ENCODE peak calls at places on chromosomes 4 and X, in four cellular contexts. One of them, this sample, is unnamed.

GRCh38 chrX:72003811-72004750 is 93.4 kb downstream of the NHSL2 start:
- DNase-seq in HepG2: no peak
- DNase-seq in HL-60: no peak
- DNase-seq in K562: no peak
- DNase-seq in this sample: no peak

GRCh38 chr4:174217273-174218126 is 66.0 kb downstream of the FBXO8 start:
- DNase-seq in HepG2: no peak
- DNase-seq in HL-60: no peak
- DNase-seq in K562: no peak
- DNase-seq in this sample: no peak

GRCh38 chrX:153776611-153777045 is 4.2 kb upstream of the SRPK3 start:
- DNase-seq in HepG2: no peak
- DNase-seq in HL-60: no peak
- DNase-seq in K562: peak
- DNase-seq in this sample: no peak

GRCh38 chr4:155911905-155912304 is 8.4 kb downstream of the TDO2 start:
- DNase-seq in HepG2: no peak
- DNase-seq in HL-60: no peak
- DNase-seq in K562: no peak
- DNase-seq in this sample: no peak

GRCh38 chr4:123807866-123808265 is 411.3 kb downstream of the SPRY1 start:
- DNase-seq in HepG2: no peak
- DNase-seq in HL-60: no peak
- DNase-seq in K562: no peak
- DNase-seq in this sample: no peak

GRCh38 chr4:40843696-40844095 is 93.9 kb downstream of the NSUN7 start:
- DNase-seq in HepG2: no peak
- DNase-seq in HL-60: peak
- DNase-seq in K562: peak
- DNase-seq in this sample: no peak

GRCh38 chrX:119181491-119181890 is 53.9 kb upstream of the KIAA1210 start:
- DNase-seq in HepG2: peak
- DNase-seq in HL-60: no peak
- DNase-seq in K562: no peak
- DNase-seq in this sample: no peak

GRCh38 chr4:162610116-162610515 is 446.3 kb upstream of the FSTL5 start:
- DNase-seq in HepG2: no peak
- DNase-seq in HL-60: no peak
- DNase-seq in K562: no peak
- DNase-seq in this sample: no peak

GRCh38 chrX:117972681-117973080 is 143.9 kb downstream of the KLHL13 start:
- DNase-seq in HepG2: no peak
- DNase-seq in HL-60: no peak
- DNase-seq in K562: no peak
- DNase-seq in this sample: no peak

GRCh38 chr4:76407440-76408119 is 13.4 kb downstream of the CCDC158 start:
- DNase-seq in HepG2: no peak
- DNase-seq in HL-60: no peak
- DNase-seq in K562: no peak
- DNase-seq in this sample: no peak

GRCh38 chr4:165085946-165086345 is 26.7 kb downstream of the TMEM192 start:
- DNase-seq in HepG2: no peak
- DNase-seq in HL-60: no peak
- DNase-seq in K562: no peak
- DNase-seq in this sample: no peak

GRCh38 chr4:9384126-9384525 is 21.2 kb downstream of the USP17L30 start:
- DNase-seq in HepG2: no peak
- DNase-seq in HL-60: no peak
- DNase-seq in K562: no peak
- DNase-seq in this sample: no peak

GRCh38 chr4:26692014-26692726 is 108.3 kb downstream of the TBC1D19 start:
- DNase-seq in HepG2: no peak
- DNase-seq in HL-60: no peak
- DNase-seq in K562: peak
- DNase-seq in this sample: no peak

GRCh38 chr4:66590488-66591215 is 920.4 kb upstream of the EPHA5 start:
- DNase-seq in HepG2: no peak
- DNase-seq in HL-60: no peak
- DNase-seq in K562: no peak
- DNase-seq in this sample: no peak

GRCh38 chr4:172601195-172601594 is 567.4 kb upstream of the GALNT7 start:
- DNase-seq in HepG2: no peak
- DNase-seq in HL-60: no peak
- DNase-seq in K562: no peak
- DNase-seq in this sample: no peak

GRCh38 chrX:148661035-148661434 is 160.6 kb downstream of the AFF2 start:
- DNase-seq in HepG2: no peak
- DNase-seq in HL-60: no peak
- DNase-seq in K562: no peak
- DNase-seq in this sample: no peak

GRCh38 chr4:70518716-70519115 is 347 bp downstream of the AMTN start:
- DNase-seq in HepG2: no peak
- DNase-seq in HL-60: no peak
- DNase-seq in K562: no peak
- DNase-seq in this sample: no peak

GRCh38 chr4:74039065-74039763 is 725 bp upstream of the CXCL3 start:
- DNase-seq in HepG2: no peak
- DNase-seq in HL-60: no peak
- DNase-seq in K562: no peak
- DNase-seq in this sample: no peak

GRCh38 chr4:149997881-149998421 is 80.3 kb upstream of the DCLK2 start:
- DNase-seq in HepG2: peak
- DNase-seq in HL-60: no peak
- DNase-seq in K562: no peak
- DNase-seq in this sample: peak

GRCh38 chr4:54063737-54064316 is 578 bp downstream of the CHIC2 start:
- DNase-seq in HepG2: peak
- DNase-seq in HL-60: peak
- DNase-seq in K562: peak
- DNase-seq in this sample: peak

GRCh38 chr4:84855774-84856173 is 110.7 kb downstream of the WDFY3 start:
- DNase-seq in HepG2: peak
- DNase-seq in HL-60: no peak
- DNase-seq in K562: no peak
- DNase-seq in this sample: peak

GRCh38 chr4:32607978-32608377 is 1887.8 kb downstream of the PCDH7 start:
- DNase-seq in HepG2: no peak
- DNase-seq in HL-60: no peak
- DNase-seq in K562: no peak
- DNase-seq in this sample: no peak

GRCh38 chrX:80808854-80809493 is 703 bp downstream of the BRWD3 start:
- DNase-seq in HepG2: no peak
- DNase-seq in HL-60: no peak
- DNase-seq in K562: peak
- DNase-seq in this sample: peak

GRCh38 chrX:39452404-39452803 is 645.4 kb downstream of the BCOR start:
- DNase-seq in HepG2: no peak
- DNase-seq in HL-60: no peak
- DNase-seq in K562: no peak
- DNase-seq in this sample: no peak

GRCh38 chr4:64584981-64585557 is 175.8 kb upstream of the TECRL start:
- DNase-seq in HepG2: peak
- DNase-seq in HL-60: no peak
- DNase-seq in K562: peak
- DNase-seq in this sample: no peak

GRCh38 chr4:141248029-141248428 is 27.3 kb downstream of the ZNF330 start:
- DNase-seq in HepG2: no peak
- DNase-seq in HL-60: peak
- DNase-seq in K562: no peak
- DNase-seq in this sample: no peak

GRCh38 chr4:79652232-79652631 is 244.2 kb upstream of the GK2 start:
- DNase-seq in HepG2: peak
- DNase-seq in HL-60: no peak
- DNase-seq in K562: no peak
- DNase-seq in this sample: no peak

GRCh38 chrX:9374537-9374936 is 90.3 kb upstream of the TBL1X start:
- DNase-seq in HepG2: no peak
- DNase-seq in HL-60: no peak
- DNase-seq in K562: no peak
- DNase-seq in this sample: no peak

GRCh38 chr4:123555500-123556273 is 159.1 kb downstream of the SPRY1 start:
- DNase-seq in HepG2: peak
- DNase-seq in HL-60: peak
- DNase-seq in K562: no peak
- DNase-seq in this sample: peak

GRCh38 chr4:75502671-75503070 is 11.5 kb downstream of the RCHY1 start:
- DNase-seq in HepG2: no peak
- DNase-seq in HL-60: no peak
- DNase-seq in K562: no peak
- DNase-seq in this sample: no peak

GRCh38 chr4:107991945-107992625 is 2.4 kb downstream of the HADH start:
- DNase-seq in HepG2: no peak
- DNase-seq in HL-60: peak
- DNase-seq in K562: no peak
- DNase-seq in this sample: no peak

GRCh38 chrX:1609311-1609710 is 5.5 kb upstream of the ASMT start:
- DNase-seq in HepG2: no peak
- DNase-seq in HL-60: no peak
- DNase-seq in K562: no peak
- DNase-seq in this sample: no peak

GRCh38 chr4:46924789-46925188 is 15.7 kb upstream of the COX7B2 start:
- DNase-seq in HepG2: no peak
- DNase-seq in HL-60: no peak
- DNase-seq in K562: no peak
- DNase-seq in this sample: no peak
- TF ChIP-seq CTCF in HepG2: no peak
- TF ChIP-seq CTCF in HL-60: no peak
- TF ChIP-seq CTCF in K562: no peak
- TF ChIP-seq CTCF in this sample: no peak

GRCh38 chr4:7995135-7995534 is 55.5 kb upstream of the AFAP1 start:
- DNase-seq in HepG2: no peak
- DNase-seq in HL-60: no peak
- DNase-seq in K562: no peak
- DNase-seq in this sample: no peak

GRCh38 chr4:7995866-7996265 is 56.2 kb upstream of the AFAP1 start:
- DNase-seq in HepG2: no peak
- DNase-seq in HL-60: no peak
- DNase-seq in K562: no peak
- DNase-seq in this sample: no peak

GRCh38 chr4:7989654-7990053 is 50.0 kb upstream of the AFAP1 start:
- DNase-seq in HepG2: no peak
- DNase-seq in HL-60: no peak
- DNase-seq in K562: no peak
- DNase-seq in this sample: no peak

GRCh38 chr4:7993671-7994070 is 54.0 kb upstream of the AFAP1 start:
- DNase-seq in HepG2: no peak
- DNase-seq in HL-60: no peak
- DNase-seq in K562: no peak
- DNase-seq in this sample: no peak

DNA sequence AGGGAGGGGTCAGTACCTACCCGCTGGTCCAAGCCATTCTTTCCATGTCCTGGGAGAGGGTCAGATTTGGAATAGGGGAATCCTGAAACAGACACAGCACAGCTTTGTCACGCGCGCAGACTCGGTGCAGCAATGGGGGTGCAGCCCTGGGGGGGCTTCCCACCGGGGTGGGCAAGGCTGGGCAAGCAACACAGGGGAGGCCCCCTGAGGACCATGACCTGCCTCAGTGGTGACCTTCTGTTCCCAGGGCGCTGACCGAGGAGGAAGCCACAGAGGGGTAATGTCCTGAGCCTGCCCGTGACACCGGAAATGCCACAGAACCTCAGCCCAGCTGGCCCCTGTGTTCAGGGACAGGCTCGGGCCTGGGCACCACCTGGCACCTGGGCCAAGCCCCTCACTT is 53.2 kb upstream of the AFAP1 start:
- DNase-seq in HepG2: no peak
- DNase-seq in HL-60: no peak
- DNase-seq in K562: no peak
- DNase-seq in this sample: no peak
- TF ChIP-seq POLR2AphosphoS5 in HepG2: no peak
- TF ChIP-seq POLR2AphosphoS5 in HL-60: no peak
- TF ChIP-seq POLR2AphosphoS5 in K562: no peak
- TF ChIP-seq POLR2AphosphoS5 in this sample: no peak

GRCh38 chr4:95548738-95549245 is at the start of gene UNC5C:
- DNase-seq in HepG2: no peak
- DNase-seq in HL-60: peak
- DNase-seq in K562: no peak
- DNase-seq in this sample: no peak
- TF ChIP-seq CTCF in HepG2: no peak
- TF ChIP-seq CTCF in HL-60: no peak
- TF ChIP-seq CTCF in K562: no peak
- TF ChIP-seq CTCF in this sample: no peak

DNA sequence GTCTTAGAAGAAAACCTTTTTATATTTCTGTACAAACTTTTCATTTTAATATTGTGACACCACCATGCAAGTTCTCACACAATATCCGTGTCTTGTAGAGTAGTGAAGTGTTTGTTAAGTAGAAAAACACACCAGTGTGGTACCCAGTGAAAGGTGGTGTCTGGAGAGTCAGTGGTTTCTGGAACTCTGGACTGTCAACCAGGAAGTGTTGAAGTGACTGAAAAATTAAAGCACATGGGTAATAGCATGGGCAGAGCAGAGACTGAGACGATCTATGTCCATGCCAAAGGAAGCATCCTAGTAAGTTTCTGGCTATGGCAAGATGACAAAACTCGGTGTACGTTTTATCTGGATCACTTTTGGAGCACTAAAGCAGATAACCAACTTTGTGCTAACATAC is 22.2 kb downstream of the RAB9A start:
- DNase-seq in HepG2: no peak
- DNase-seq in HL-60: no peak
- DNase-seq in K562: no peak
- DNase-seq in this sample: no peak
- TF ChIP-seq POLR2AphosphoS5 in HepG2: no peak
- TF ChIP-seq POLR2AphosphoS5 in HL-60: no peak
- TF ChIP-seq POLR2AphosphoS5 in K562: no peak
- TF ChIP-seq POLR2AphosphoS5 in this sample: no peak

GRCh38 chrX:42519666-42520231 is 258.2 kb downstream of the PPP1R2C start:
- DNase-seq in HepG2: no peak
- DNase-seq in HL-60: no peak
- DNase-seq in K562: peak
- DNase-seq in this sample: no peak
- TF ChIP-seq CTCF in HepG2: no peak
- TF ChIP-seq CTCF in HL-60: no peak
- TF ChIP-seq CTCF in K562: no peak
- TF ChIP-seq CTCF in this sample: no peak